ENCODE peak calls at places on chromosomes 7 and 10, in four cellular contexts. H is nephron progenitor cell, N is HCT116, Y is adrenal gland. X is an unnamed sample.

GRCh38 chr10:103557455-103557854 is 64.0 kb downstream of the NEURL1 start:
- DNase-seq in Y (no peak), N (no peak), H (no peak), X (no peak)

GRCh38 chr10:103678104-103678526 is 177.3 kb downstream of the SH3PXD2A start:
- DNase-seq in H (peak), Y (peak), N (no peak), X (peak)

GRCh38 chr10:104300736-104301292 is 31.8 kb downstream of the GSTO2 start:
- DNase-seq in N (no peak), H (peak), Y (peak), X (peak)

GRCh38 chr7:114759347-114760062 is 162.4 kb upstream of the MDFIC start:
- DNase-seq in N (no peak), H (no peak), Y (no peak), X (no peak)

GRCh38 chr10:129765664-129766550 is 198.2 kb downstream of the EBF3 start:
- DNase-seq in N (no peak), H (no peak), Y (no peak), X (no peak)

GRCh38 chr7:5755704-5756131 is 25.7 kb downstream of the RNF216 start:
- DNase-seq in N (no peak), Y (no peak), H (no peak), X (no peak)

GRCh38 chr7:142868881-142869415 is 14.1 kb downstream of the EPHB6 start:
- DNase-seq in N (no peak), Y (no peak), H (no peak), X (no peak)

GRCh38 chr7:31119249-31119648 is 67.1 kb downstream of the ADCYAP1R1 start:
- DNase-seq in N (no peak), H (no peak), Y (no peak), X (no peak)

GRCh38 chr10:98910048-98910447 is 325.6 kb downstream of the HPSE2 start:
- DNase-seq in H (no peak), N (no peak), Y (no peak), X (no peak)

GRCh38 chr7:156177396-156178055 is 365.3 kb upstream of the SHH start:
- DNase-seq in N (no peak), Y (no peak), H (no peak), X (no peak)

GRCh38 chr7:48046458-48046857 is 11.1 kb downstream of the C7orf57 start:
- DNase-seq in H (no peak), N (no peak), Y (no peak), X (no peak)

GRCh38 chr10:132066186-132066585 is 440 bp downstream of the JAKMIP3 start:
- DNase-seq in H (no peak), Y (no peak), N (no peak), X (no peak)

GRCh38 chr7:41993173-41993867 is 243.7 kb downstream of the GLI3 start:
- DNase-seq in N (no peak), Y (no peak), H (no peak), X (no peak)

GRCh38 chr7:148973256-148973655 is 55.0 kb downstream of the PDIA4 start:
- DNase-seq in Y (no peak), H (no peak), N (no peak), X (no peak)

GRCh38 chr7:37476428-37476827 is 27.8 kb upstream of the ELMO1 start:
- DNase-seq in H (no peak), N (no peak), Y (no peak), X (no peak)

GRCh38 chr7:150978136-150978789 is at the start of gene KCNH2:
- DNase-seq in H (peak), N (no peak), Y (no peak), X (no peak)

GRCh38 chr7:20350518-20350951 is 19.8 kb downstream of the ITGB8 start:
- DNase-seq in H (no peak), N (no peak), Y (no peak), X (no peak)

GRCh38 chr10:95290801-95291633 is at the start of gene PDLIM1:
- DNase-seq in H (peak), Y (peak), N (no peak), X (no peak)

DNA sequence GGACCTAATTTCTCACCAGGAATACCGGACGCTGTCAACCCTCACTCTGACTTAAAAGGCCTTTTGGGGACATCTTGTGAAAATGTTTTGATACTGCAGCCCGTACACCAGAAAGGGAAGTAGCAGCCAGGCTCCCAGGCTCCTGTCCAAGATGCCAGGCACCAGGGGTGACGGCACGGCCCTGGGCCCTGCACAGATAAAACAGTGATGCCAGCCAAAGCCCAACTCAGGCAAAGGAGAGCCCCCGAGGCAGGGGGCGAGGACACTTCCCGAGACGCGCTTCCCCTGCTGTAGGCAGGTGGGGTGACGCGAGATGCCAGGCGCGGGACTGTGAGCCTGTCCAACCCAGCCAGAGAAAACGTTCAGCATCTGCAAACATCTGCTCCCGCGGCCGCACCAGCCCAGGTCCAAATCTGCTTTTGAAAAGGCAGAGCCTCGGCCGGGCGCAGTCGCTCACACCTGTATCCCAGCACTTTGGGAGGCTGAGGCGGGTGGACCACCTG is 15.7 kb downstream of the ZFAND2A start:
- DNase-seq in Y (peak), N (no peak), H (no peak), X (no peak)
- TF ChIP-seq CTCF in Y (peak), N (no peak), H (peak), X (peak)

GRCh38 chr10:25174461-25175230 is at the start of gene GPR158:
- DNase-seq in H (peak), N (peak), Y (peak), X (peak)

GRCh38 chr10:25176421-25176968 is 1.7 kb downstream of the GPR158 start:
- DNase-seq in H (peak), Y (no peak), N (no peak), X (no peak)

GRCh38 chr10:25177754-25178135 is 2.9 kb downstream of the GPR158 start:
- DNase-seq in H (no peak), Y (no peak), N (no peak), X (no peak)

GRCh38 chr10:25177093-25177753 is 2.4 kb downstream of the GPR158 start:
- DNase-seq in H (no peak), Y (no peak), N (no peak), X (no peak)

DNA sequence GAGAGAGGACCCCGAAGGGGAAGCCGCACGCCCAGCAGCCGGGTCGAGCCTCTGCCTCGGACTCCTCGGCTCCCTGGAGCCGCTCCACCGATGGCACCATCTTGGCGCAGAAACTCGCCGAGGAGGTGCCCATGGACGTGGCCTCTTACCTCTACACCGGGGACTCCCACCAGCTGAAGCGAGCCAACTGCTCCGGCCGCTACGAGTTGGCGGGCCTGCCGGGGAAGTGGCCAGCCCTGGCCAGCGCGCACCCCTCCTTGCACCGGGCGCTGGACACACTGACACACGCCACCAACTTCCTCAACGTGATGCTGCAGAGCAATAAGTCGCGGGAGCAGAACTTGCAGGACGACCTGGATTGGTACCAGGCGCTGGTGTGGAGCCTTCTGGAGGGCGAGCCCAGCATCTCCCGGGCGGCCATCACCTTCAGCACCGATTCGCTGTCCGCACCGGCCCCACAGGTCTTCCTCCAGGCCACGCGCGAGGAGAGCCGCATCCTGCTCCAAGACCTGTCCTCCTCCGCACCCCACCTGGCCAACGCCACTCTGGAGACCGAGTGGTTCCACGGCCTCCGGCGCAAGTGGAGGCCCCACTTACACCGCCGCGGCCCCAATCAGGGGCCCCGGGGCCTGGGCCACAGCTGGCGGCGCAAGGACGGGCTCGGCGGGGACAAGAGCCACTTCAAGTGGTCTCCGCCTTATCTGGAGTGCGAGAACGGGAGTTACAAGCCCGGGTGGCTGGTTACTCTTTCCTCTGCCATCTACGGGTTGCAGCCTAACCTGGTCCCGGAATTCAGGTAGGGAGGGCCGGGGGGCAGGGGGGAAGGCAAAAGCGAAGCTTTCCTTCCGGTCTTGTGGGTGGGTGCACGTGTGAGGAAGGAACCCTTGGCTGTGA is 973 bp downstream of the GPR158 start:
- DNase-seq in N (no peak), H (peak), Y (peak), X (no peak)
- TF ChIP-seq CTCF in N (no peak), H (no peak), Y (no peak), X (no peak)

DNA sequence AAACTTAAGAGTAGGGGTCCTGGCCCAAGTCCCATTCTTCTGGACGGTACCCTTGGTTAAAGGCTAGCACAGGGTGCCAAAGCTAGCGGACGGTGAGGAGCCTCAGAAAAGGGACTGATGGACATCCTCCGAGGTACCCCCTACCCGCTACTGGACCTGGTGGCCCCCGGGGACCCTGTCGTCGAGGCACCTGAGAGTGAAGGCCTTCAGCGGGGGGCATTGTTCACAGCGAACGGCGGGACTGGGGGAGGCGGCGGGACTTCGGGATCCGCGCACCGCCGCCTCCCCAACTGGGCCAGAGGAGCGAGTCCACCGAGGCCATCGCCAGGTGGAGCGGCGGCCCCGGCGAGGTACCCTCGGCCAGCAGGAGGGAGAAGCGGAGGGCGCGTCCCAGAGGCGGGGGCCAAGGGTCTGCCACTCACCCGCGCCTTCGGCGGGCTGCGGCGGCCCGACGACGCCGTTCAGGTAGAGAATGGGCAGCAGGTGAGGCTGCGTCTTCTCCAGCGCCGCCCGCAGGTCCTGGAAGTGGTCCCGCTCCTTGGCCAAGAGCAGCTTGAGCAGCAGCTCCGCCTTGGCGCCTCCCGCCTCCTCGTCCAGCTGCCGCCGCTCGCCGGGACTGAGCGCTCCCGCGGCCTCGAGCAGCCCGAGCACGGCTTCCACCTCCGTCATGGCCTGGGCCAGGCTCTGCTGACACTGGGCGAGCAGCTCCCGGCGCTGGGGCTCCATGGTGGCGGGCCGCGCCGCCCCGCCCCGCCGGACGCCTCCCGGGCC is 575 bp downstream of the DLG5 start:
- DNase-seq in Y (peak), H (peak), N (no peak), X (no peak)
- TF ChIP-seq CTCF in Y (no peak), H (no peak), N (no peak), X (peak)

GRCh38 chr7:1883834-1884582 is 213.9 kb downstream of the ELFN1 start:
- DNase-seq in H (no peak), N (no peak), Y (no peak), X (no peak)
- TF ChIP-seq CTCF in H (no peak), N (no peak), Y (no peak), X (peak)

GRCh38 chr7:98826811-98827231 is 43.0 kb downstream of the TMEM130 start:
- DNase-seq in Y (peak), H (no peak), N (no peak), X (no peak)
- TF ChIP-seq CTCF in Y (peak), H (no peak), N (no peak), X (no peak)

GRCh38 chr10:13594641-13595040 is 7.9 kb downstream of the PRPF18 start:
- DNase-seq in Y (no peak), N (no peak), H (no peak), X (no peak)

GRCh38 chr10:13593560-13593959 is 6.8 kb downstream of the PRPF18 start:
- DNase-seq in N (no peak), Y (no peak), H (no peak), X (no peak)

GRCh38 chr10:13589316-13589715 is 2.6 kb downstream of the PRPF18 start:
- DNase-seq in Y (no peak), H (no peak), N (no peak), X (no peak)

GRCh38 chr10:13590886-13591285 is 4.1 kb downstream of the PRPF18 start:
- DNase-seq in Y (no peak), H (no peak), N (no peak), X (no peak)

DNA sequence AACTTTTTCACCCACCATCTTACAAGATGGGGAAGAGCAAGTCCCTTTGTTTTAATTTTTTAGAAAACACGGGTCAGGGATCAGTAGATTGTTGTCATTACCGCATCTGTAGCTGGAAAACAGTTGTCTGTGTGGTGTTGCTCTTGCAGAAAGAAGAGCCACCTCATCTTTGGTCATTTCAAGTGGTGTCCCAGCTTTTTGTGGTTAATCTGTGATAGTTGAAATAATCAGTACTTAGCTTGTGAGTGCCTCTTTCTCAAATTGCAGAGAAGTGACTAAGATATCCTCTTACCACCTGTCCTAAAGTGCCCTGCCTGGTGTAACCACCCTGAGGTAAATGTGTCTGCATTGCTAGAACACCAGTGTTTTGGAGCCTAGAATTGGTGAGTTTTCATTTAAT is 5.5 kb downstream of the PRPF18 start:
- DNase-seq in H (no peak), Y (no peak), N (no peak), X (no peak)
- TF ChIP-seq CTCF in H (no peak), Y (no peak), N (no peak), X (no peak)

GRCh38 chr7:38889872-38890432 is 19.0 kb downstream of the VPS41 start:
- DNase-seq in Y (no peak), H (no peak), N (no peak), X (no peak)
- TF ChIP-seq CTCF in Y (no peak), H (no peak), N (no peak), X (peak)

DNA sequence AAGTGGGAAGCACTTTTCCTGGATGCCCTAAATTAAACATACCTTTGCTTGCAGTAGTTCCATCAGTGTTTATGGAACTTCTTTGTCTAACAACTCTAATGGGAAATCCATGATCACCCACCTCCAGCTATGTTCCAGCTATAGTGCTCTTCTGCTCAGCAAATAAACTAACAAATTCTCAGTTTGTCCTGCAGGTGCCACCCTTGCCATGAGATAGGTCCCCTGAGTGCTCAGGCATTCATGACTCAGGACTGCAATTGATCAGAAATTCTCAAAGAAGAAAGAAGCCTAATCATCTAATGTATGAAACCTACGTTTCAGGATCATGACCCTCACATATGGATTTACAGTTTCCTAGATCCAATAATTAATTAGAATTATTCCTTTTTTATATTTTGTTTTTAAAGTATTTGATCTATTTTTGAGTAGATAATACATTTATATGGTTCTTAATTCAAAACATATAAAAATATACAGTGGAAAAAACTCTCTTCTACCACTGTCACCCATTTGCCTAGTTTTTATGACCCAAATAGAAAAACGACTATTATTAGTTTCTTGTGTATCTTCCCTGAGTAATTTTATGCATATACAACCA is 48.7 kb upstream of the DYNC1I1 start:
- DNase-seq in N (peak), H (peak), Y (peak), X (peak)
- TF ChIP-seq CTCF in N (peak), H (peak), Y (peak), X (peak)